ENCODE peak calls at places on chromosomes 5 and 9, in five cellular contexts. K is Jurkat, Clone E6-1; E is T-helper 22 cell; M is NCI-H460; Q is NCI-H1048. T is an unnamed sample.

GRCh38 chr5:56525117-56525516 is 290.2 kb upstream of the MAP3K1 start:
- DNase-seq in E (no peak), K (no peak), M (no peak), Q (no peak), T (peak)

GRCh38 chr9:137434498-137435380 is 6.4 kb downstream of the ENTPD8 start:
- DNase-seq in E (no peak), Q (no peak), K (no peak), M (no peak), T (no peak)

GRCh38 chr5:179858241-179858585 is 404 bp downstream of the MRNIP start:
- DNase-seq in M (no peak), Q (no peak), K (peak), E (peak), T (no peak)

GRCh38 chr9:113520109-113520642 is 56.6 kb downstream of the RGS3 start:
- DNase-seq in K (no peak), E (peak), Q (no peak), M (no peak), T (peak)

GRCh38 chr9:23326597-23326996 is 499.4 kb downstream of the ELAVL2 start:
- DNase-seq in Q (no peak), E (no peak), K (no peak), M (no peak), T (no peak)

GRCh38 chr5:44266882-44267577 is 122.2 kb downstream of the FGF10 start:
- DNase-seq in E (no peak), K (no peak), Q (no peak), M (no peak), T (no peak)

GRCh38 chr5:116652196-116652729 is 77.6 kb upstream of the SEMA6A start:
- DNase-seq in Q (peak), E (no peak), K (no peak), M (peak), T (no peak)

GRCh38 chr9:81394816-81395215 is 294.5 kb downstream of the TLE1 start:
- DNase-seq in K (no peak), Q (no peak), E (no peak), M (no peak), T (peak)

GRCh38 chr9:8589476-8589875 is 789.9 kb upstream of the DMAC1 start:
- DNase-seq in K (no peak), M (no peak), E (no peak), Q (no peak), T (no peak)

GRCh38 chr9:128120741-128121465 is 6.6 kb downstream of the PTGES2 start:
- DNase-seq in Q (no peak), M (no peak), E (no peak), K (no peak), T (no peak)

GRCh38 chr9:120612218-120612617 is 32.3 kb upstream of the CDK5RAP2 start:
- DNase-seq in E (no peak), K (no peak), Q (no peak), M (peak), T (no peak)

GRCh38 chr9:97831843-97832636 is 21.0 kb upstream of the FOXE1 start:
- DNase-seq in Q (no peak), E (no peak), K (no peak), M (no peak), T (no peak)

GRCh38 chr5:67209141-67209771 is 12.7 kb upstream of the CD180 start:
- DNase-seq in Q (peak), E (peak), K (peak), M (peak), T (peak)